ENCODE peak calls at places on chromosome 6, in five cellular contexts. I, K, L, D and R are unnamed samples.

GRCh38 chr6:144351741-144352140 is 66.6 kb downstream of the UTRN start:
- DNase-seq in I (no peak), K (no peak), L (no peak), D (no peak), R (no peak)

GRCh38 chr6:159360306-159360705 is 191.1 kb downstream of the FNDC1 start:
- DNase-seq in I (no peak), K (no peak), L (no peak), D (no peak), R (no peak)

GRCh38 chr6:168133707-168134398 is 54.8 kb upstream of the FRMD1 start:
- DNase-seq in I (peak), K (no peak), L (peak), D (no peak), R (no peak)

GRCh38 chr6:131258816-131259476 is 123.7 kb downstream of the AKAP7 start:
- DNase-seq in I (no peak), K (no peak), L (no peak), D (peak), R (no peak)

GRCh38 chr6:139914910-139915309 is 540.5 kb upstream of the CITED2 start:
- DNase-seq in I (no peak), K (no peak), L (no peak), D (no peak), R (no peak)

GRCh38 chr6:138925806-138926205 is 62.2 kb downstream of the REPS1 start:
- DNase-seq in I (no peak), K (no peak), L (no peak), D (no peak), R (no peak)

GRCh38 chr6:75266716-75267291 is 17.8 kb downstream of the TMEM30A start:
- DNase-seq in I (no peak), K (no peak), L (no peak), D (peak), R (no peak)

GRCh38 chr6:95110767-95111166 is 466.6 kb upstream of the MANEA start:
- DNase-seq in I (no peak), K (no peak), L (no peak), D (no peak), R (no peak)

GRCh38 chr6:22570185-22570551 is 802 bp downstream of the HDGFL1 start:
- DNase-seq in I (no peak), K (no peak), L (no peak), D (no peak), R (no peak)

GRCh38 chr6:85460951-85461805 is 11.3 kb downstream of the NT5E start:
- DNase-seq in I (no peak), K (no peak), L (no peak), D (no peak), R (no peak)

GRCh38 chr6:121912905-121913304 is 477.5 kb downstream of the GJA1 start:
- DNase-seq in I (no peak), K (no peak), L (no peak), D (no peak), R (no peak)

GRCh38 chr6:108406943-108407342 is 112.1 kb downstream of the AFG1L start:
- DNase-seq in I (no peak), K (no peak), L (no peak), D (no peak), R (no peak)

GRCh38 chr6:151239603-151240035 is at the start of gene AKAP12:
- DNase-seq in I (peak), K (peak), L (peak), D (peak), R (no peak)

GRCh38 chr6:83708970-83709747 is at the start of gene SNAP91:
- DNase-seq in I (peak), K (peak), L (peak), D (peak), R (no peak)

GRCh38 chr6:35415065-35415880 is 36.9 kb upstream of the FANCE start:
- DNase-seq in I (no peak), K (peak), L (peak), D (peak), R (no peak)

GRCh38 chr6:26360451-26361416 is 4.3 kb upstream of the BTN3A2 start:
- DNase-seq in I (no peak), K (no peak), L (no peak), D (no peak), R (no peak)

GRCh38 chr6:140909156-140909555 is 1223.6 kb upstream of the GJE1 start:
- DNase-seq in I (no peak), K (no peak), L (no peak), D (no peak), R (no peak)

GRCh38 chr6:7414811-7415210 is 25.2 kb downstream of the RIOK1 start:
- DNase-seq in I (no peak), K (no peak), L (no peak), D (no peak), R (no peak)

GRCh38 chr6:11987390-11987789 is 24.7 kb upstream of the HIVEP1 start:
- DNase-seq in I (no peak), K (no peak), L (no peak), D (no peak), R (no peak)

GRCh38 chr6:154830771-154831170 is 97.6 kb downstream of the SCAF8 start:
- DNase-seq in I (no peak), K (no peak), L (no peak), D (no peak), R (no peak)

GRCh38 chr6:33252758-33253157 is 18.9 kb downstream of the VPS52 start:
- DNase-seq in I (no peak), K (no peak), L (no peak), D (no peak), R (no peak)

GRCh38 chr6:53466257-53466656 is 78.6 kb downstream of the GCLC start:
- DNase-seq in I (no peak), K (no peak), L (no peak), D (no peak), R (no peak)

GRCh38 chr6:159904497-159904911 is 13.7 kb downstream of the MAS1 start:
- DNase-seq in I (no peak), K (no peak), L (no peak), D (no peak), R (no peak)

GRCh38 chr6:40988634-40989033 is 50.4 kb downstream of the UNC5CL start:
- DNase-seq in I (no peak), K (no peak), L (no peak), D (no peak), R (no peak)

GRCh38 chr6:13462380-13463326 is 24.7 kb downstream of the GFOD1 start:
- DNase-seq in I (no peak), K (no peak), L (no peak), D (peak), R (no peak)

GRCh38 chr6:122790740-122791679 is 2.0 kb downstream of the SMPDL3A start:
- DNase-seq in I (no peak), K (no peak), L (no peak), D (no peak), R (no peak)

GRCh38 chr6:2817778-2818443 is 23.8 kb downstream of the SERPINB1 start:
- DNase-seq in I (no peak), K (no peak), L (no peak), D (no peak), R (no peak)

GRCh38 chr6:97765480-97765879 is 482.5 kb upstream of the MMS22L start:
- DNase-seq in I (no peak), K (no peak), L (no peak), D (no peak), R (no peak)

GRCh38 chr6:124076336-124077048 is 272.8 kb downstream of the NKAIN2 start:
- DNase-seq in I (no peak), K (no peak), L (no peak), D (no peak), R (no peak)

GRCh38 chr6:153001767-153002612 is 519 bp downstream of the MTRF1L start:
- DNase-seq in I (no peak), K (no peak), L (no peak), D (peak), R (no peak)

GRCh38 chr6:128826606-128827005 is 56.3 kb upstream of the LAMA2 start:
- DNase-seq in I (no peak), K (no peak), L (no peak), D (no peak), R (no peak)

GRCh38 chr6:161836643-161837448 is 563.0 kb upstream of the AGPAT4 start:
- DNase-seq in I (no peak), K (no peak), L (no peak), D (no peak), R (no peak)

GRCh38 chr6:14053776-14054175 is 63.8 kb upstream of the CD83 start:
- DNase-seq in I (no peak), K (no peak), L (no peak), D (no peak), R (no peak)

GRCh38 chr6:88728756-88729155 is 234.7 kb downstream of the RNGTT start:
- DNase-seq in I (no peak), K (no peak), L (no peak), D (peak), R (no peak)

GRCh38 chr6:88722691-88723090 is 240.7 kb downstream of the RNGTT start:
- DNase-seq in I (no peak), K (no peak), L (no peak), D (no peak), R (no peak)

GRCh38 chr6:88730602-88731001 is 232.8 kb downstream of the RNGTT start:
- DNase-seq in I (no peak), K (no peak), L (no peak), D (peak), R (no peak)

GRCh38 chr6:88725111-88725711 is 238.2 kb downstream of the RNGTT start:
- DNase-seq in I (peak), K (peak), L (no peak), D (peak), R (no peak)
- TF ChIP-seq CTCF in I (peak), K (peak), L (peak), D (peak), R (no peak)

DNA sequence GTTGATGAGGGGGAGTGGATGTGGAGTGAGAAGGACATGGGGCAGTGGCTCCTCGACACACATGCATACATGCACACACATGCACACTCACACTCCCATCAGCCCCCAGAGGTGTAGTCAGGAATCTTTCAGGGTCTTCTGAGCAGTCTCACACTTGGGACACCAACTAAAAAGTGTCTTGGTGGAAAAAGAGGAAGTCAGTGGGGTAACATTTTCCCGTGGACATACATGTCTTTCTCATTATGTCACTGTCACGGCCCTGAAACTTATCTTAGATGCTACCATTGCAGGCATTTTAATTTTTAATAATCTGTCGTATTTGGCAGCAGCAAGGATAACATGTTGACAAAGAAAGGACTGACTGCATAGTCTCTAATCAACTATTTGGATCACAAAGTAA is 261.1 kb downstream of the ADGRG6 start:
- DNase-seq in I (no peak), K (no peak), L (no peak), D (no peak), R (no peak)
- TF ChIP-seq CTCF in I (no peak), K (no peak), L (no peak), D (no peak), R (no peak)

DNA sequence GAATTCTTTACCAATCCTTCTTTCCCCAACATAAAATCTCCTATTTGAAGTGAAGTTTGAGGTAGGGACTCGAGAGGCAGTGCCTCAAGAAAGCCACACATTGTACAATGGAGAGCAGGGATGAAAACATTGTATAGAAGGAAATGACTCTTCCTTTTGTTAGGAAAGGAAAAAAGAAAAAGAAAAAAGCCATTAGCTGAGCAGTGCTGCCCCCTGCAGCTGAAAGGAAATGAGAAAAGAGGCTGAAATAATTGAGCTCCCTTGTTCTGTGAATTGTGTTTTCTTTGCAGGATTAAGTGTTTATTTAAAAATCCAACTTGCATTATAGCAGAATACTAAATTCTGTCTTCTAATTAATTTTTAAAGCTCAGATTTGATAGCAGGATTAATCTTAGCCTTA is 162.9 kb upstream of the SASH1 start:
- DNase-seq in I (no peak), K (no peak), L (no peak), D (peak), R (no peak)
- TF ChIP-seq CTCF in I (peak), K (peak), L (peak), D (peak), R (no peak)

GRCh38 chr6:20789162-20789561 is 254.9 kb downstream of the CDKAL1 start:
- DNase-seq in I (no peak), K (no peak), L (no peak), D (no peak), R (no peak)
- TF ChIP-seq CTCF in I (peak), K (peak), L (no peak), D (peak), R (no peak)

GRCh38 chr6:135675862-135676261 is 175.6 kb upstream of the PDE7B start:
- DNase-seq in I (peak), K (no peak), L (no peak), D (peak), R (no peak)
- TF ChIP-seq CTCF in I (peak), K (peak), L (no peak), D (peak), R (peak)

DNA sequence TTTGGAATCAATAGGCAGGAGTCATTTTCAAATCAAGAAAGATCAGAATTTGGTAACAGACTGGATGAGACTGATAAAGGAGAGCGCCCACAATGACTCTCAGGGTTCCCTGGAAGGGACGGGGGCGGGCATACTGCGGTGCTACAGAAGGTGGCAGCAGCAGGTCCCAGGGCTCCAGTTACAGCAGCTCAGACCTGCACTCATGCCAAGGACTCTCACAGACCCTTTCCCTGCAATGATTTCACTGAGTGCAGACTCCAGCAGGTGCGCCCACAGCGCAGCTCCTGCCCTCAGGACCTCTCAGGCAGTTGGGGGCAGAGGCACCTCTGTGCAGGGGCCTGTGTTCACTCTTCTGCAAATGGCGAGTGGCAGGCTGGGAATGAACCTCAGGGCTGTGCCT is 359.8 kb downstream of the ZFAND3 start:
- DNase-seq in I (no peak), K (no peak), L (no peak), D (no peak), R (no peak)
- TF ChIP-seq CTCF in I (no peak), K (peak), L (no peak), D (peak), R (no peak)

GRCh38 chr6:158024566-158025297 is 43.1 kb downstream of the SYNJ2 start:
- DNase-seq in I (no peak), K (no peak), L (no peak), D (no peak), R (no peak)

GRCh38 chr6:158028421-158028820 is 46.8 kb downstream of the SYNJ2 start:
- DNase-seq in I (no peak), K (no peak), L (no peak), D (no peak), R (no peak)

GRCh38 chr6:158027590-158028285 is 46.1 kb downstream of the SYNJ2 start:
- DNase-seq in I (no peak), K (no peak), L (no peak), D (no peak), R (no peak)

GRCh38 chr6:158026901-158027589 is 45.4 kb downstream of the SYNJ2 start:
- DNase-seq in I (no peak), K (no peak), L (no peak), D (no peak), R (peak)

DNA sequence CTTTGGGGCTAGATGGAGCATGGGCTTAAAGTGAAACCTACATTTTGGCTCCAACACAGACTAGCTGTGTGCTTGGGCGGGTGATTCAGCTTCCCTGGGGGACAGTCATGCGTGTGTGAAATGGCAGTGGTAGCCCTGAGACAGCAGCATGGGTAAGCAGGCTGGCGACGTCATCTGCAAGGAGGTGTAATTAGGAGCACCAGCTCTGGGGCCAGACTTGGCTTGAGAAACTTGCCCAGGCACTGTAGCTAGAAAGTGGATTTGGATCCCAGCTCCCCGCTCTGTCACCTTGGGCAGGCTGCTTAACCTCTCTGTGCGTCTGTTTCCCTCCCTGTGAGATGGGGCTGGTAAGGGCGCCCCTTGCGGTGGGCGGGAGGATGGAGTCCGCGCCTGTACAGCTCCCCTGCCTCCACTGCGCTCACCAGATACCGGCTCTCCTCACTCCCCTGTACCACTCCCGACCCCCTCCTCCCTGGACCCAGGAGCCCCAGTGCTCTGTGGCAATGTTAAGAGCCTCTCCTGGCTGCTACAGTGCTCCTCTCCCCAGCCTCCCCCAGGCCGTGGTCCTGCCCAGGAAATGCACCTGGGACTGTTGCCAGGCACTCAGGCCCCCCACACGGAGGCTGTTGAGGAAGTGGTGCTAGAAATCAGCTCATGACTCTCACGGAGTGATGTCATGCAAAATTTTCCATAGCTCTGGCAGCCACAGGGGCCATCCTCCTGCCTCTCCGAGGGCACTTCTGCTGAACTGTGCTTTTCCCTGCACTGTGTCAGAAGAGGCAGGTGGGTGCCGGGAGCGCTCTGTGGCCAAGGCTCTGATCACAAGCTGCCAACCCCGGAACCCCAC is 44.6 kb downstream of the SYNJ2 start:
- DNase-seq in I (no peak), K (peak), L (peak), D (no peak), R (peak)
- TF ChIP-seq CTCF in I (no peak), K (peak), L (peak), D (peak), R (peak)